ENCODE peak calls at places on chromosomes 4 and X, in seven cellular contexts. One of them, this sample, is unnamed.

GRCh38 chr4:166924456-166924855 is 309.8 kb downstream of the SPOCK3 start:
- DNase-seq in KBM-7: no peak
- DNase-seq in left lung: no peak
- DNase-seq in glutamatergic neuron: no peak
- DNase-seq in mesendoderm: no peak
- DNase-seq in AG10803: no peak
- DNase-seq in fibroblast of the conjunctiva: no peak
- DNase-seq in this sample: no peak

GRCh38 chr4:182885738-182886077 is 31.5 kb downstream of the DCTD start:
- DNase-seq in glutamatergic neuron: no peak
- DNase-seq in AG10803: peak; percentile 66
- DNase-seq in left lung: no peak
- DNase-seq in mesendoderm: no peak
- DNase-seq in KBM-7: no peak
- DNase-seq in fibroblast of the conjunctiva: peak; percentile 42
- DNase-seq in this sample: no peak

GRCh38 chrX:129529685-129530281 is 6.5 kb upstream of the SMARCA1 start:
- DNase-seq in mesendoderm: no peak
- DNase-seq in AG10803: peak; percentile 11
- DNase-seq in fibroblast of the conjunctiva: peak; percentile 26
- DNase-seq in left lung: no peak
- DNase-seq in KBM-7: no peak
- DNase-seq in glutamatergic neuron: no peak
- DNase-seq in this sample: no peak

GRCh38 chr4:77913353-77913752 is 50.7 kb downstream of the MRPL1 start:
- DNase-seq in left lung: no peak
- DNase-seq in AG10803: no peak
- DNase-seq in fibroblast of the conjunctiva: no peak
- DNase-seq in mesendoderm: no peak
- DNase-seq in KBM-7: no peak
- DNase-seq in glutamatergic neuron: no peak
- DNase-seq in this sample: no peak

GRCh38 chrX:20514358-20514757 is 247.6 kb upstream of the RPS6KA3 start:
- DNase-seq in mesendoderm: no peak
- DNase-seq in fibroblast of the conjunctiva: peak; percentile 17
- DNase-seq in glutamatergic neuron: no peak
- DNase-seq in KBM-7: no peak
- DNase-seq in AG10803: peak; percentile 68
- DNase-seq in left lung: no peak
- DNase-seq in this sample: peak; percentile 43

GRCh38 chrX:103051260-103051789 is 12.6 kb downstream of the BEX1 start:
- DNase-seq in AG10803: no peak
- DNase-seq in left lung: no peak
- DNase-seq in mesendoderm: no peak
- DNase-seq in glutamatergic neuron: no peak
- DNase-seq in KBM-7: no peak
- DNase-seq in fibroblast of the conjunctiva: no peak
- DNase-seq in this sample: no peak

GRCh38 chr4:161356351-161356750 is 807.4 kb downstream of the FSTL5 start:
- DNase-seq in fibroblast of the conjunctiva: no peak
- DNase-seq in mesendoderm: no peak
- DNase-seq in AG10803: no peak
- DNase-seq in left lung: no peak
- DNase-seq in KBM-7: no peak
- DNase-seq in glutamatergic neuron: no peak
- DNase-seq in this sample: no peak

GRCh38 chr4:22070256-22070655 is 121.7 kb upstream of the KCNIP4 start:
- DNase-seq in KBM-7: no peak
- DNase-seq in glutamatergic neuron: no peak
- DNase-seq in mesendoderm: peak; percentile 62
- DNase-seq in AG10803: no peak
- DNase-seq in fibroblast of the conjunctiva: no peak
- DNase-seq in left lung: no peak
- DNase-seq in this sample: no peak

This sample was measured in amniotic stem cell.